ENCODE peak calls at places on chromosome 14, in five cellular contexts. B is AG10803, M is mucosa of descending colon, Z is fibroblast of lung, H is endodermal cell. T is an unnamed sample.

GRCh38 chr14:52873694-52874093 is 77.2 kb downstream of the FERMT2 start:
- DNase-seq in B (peak; percentile 78), M (no peak), Z (peak; percentile 89), H (no peak), T (no peak)

GRCh38 chr14:26286066-26286791 is 311.6 kb downstream of the NOVA1 start:
- DNase-seq in B (no peak), M (no peak), Z (peak; percentile 42), H (no peak), T (no peak)

GRCh38 chr14:75295061-75295461 is 16.4 kb downstream of the FOS start:
- DNase-seq in B (peak; percentile 90), M (peak; percentile 86), Z (peak; percentile 84), H (peak; percentile 83), T (peak; percentile 88)

GRCh38 chr14:103517172-103517566 is 5.5 kb downstream of the CKB start:
- DNase-seq in B (no peak), M (no peak), Z (no peak), H (no peak), T (no peak)

GRCh38 chr14:21405097-21405496 is 21.3 kb upstream of the SUPT16H start:
- DNase-seq in B (peak; percentile 3), M (no peak), Z (no peak), H (no peak), T (no peak)

GRCh38 chr14:75306917-75307699 is 28.5 kb downstream of the FOS start:
- DNase-seq in B (peak; percentile 16), M (no peak), Z (no peak), H (peak; percentile 65), T (no peak)

GRCh38 chr14:60051690-60052324 is 39.9 kb upstream of the PCNX4 start:
- DNase-seq in B (peak; percentile 52), M (no peak), Z (peak; percentile 47), H (no peak), T (no peak)

GRCh38 chr14:70451874-70452273 is at the start of gene ADAM21:
- DNase-seq in B (no peak), M (no peak), Z (no peak), H (no peak), T (no peak)

GRCh38 chr14:58557242-58557641 is 80.5 kb upstream of the DACT1 start:
- DNase-seq in B (no peak), M (no peak), Z (no peak), H (no peak), T (no peak)

DNA sequence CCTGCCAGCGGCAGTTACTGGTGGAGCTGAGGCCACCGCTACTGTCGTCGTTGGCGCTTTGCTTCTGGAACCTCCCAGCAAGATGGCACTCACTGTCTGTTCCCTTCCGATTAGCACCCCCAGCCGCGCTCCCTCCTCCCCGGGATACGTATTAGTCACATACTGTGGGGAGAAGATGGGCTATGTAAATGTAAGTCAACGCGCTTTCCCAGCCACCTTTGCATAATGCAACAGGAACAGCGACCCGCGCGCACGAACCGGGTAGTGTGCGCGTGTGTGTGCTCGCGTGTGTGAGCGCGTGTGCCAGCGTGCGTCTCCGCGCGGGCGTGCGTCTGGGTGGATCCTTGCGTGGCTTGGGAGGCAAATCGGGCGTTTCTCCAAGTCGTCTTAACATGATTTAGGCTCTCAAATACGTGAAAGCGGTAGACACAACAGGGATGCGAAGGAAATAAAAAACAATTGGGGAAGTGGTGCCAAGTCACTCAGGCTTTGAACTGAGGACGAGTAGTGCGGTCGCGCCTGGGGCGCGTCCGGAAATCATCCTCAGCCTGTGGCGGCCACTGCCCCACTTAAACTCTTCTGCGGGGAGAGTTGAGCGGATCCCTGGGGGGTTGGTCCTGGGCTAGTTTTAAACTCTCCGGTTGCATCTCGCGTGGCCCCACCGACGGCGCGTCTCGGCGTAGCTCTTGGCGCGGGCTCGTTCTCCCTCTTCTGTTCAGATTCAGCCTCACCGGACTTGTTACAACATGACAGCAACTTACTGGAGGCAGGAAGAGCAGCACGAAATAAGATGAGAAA is 1.8 kb downstream of the FLRT2 start:
- DNase-seq in B (peak; percentile 88), M (peak; percentile 66), Z (peak; percentile 86), H (peak; percentile 72), T (no peak)
- TF ChIP-seq CTCF in B (peak; percentile 62), M (no peak), Z (peak; percentile 43), H (peak; percentile 42), T (peak; percentile 50)

GRCh38 chr14:104934380-104934733 is 9.7 kb downstream of the PLD4 start:
- DNase-seq in B (no peak), M (no peak), Z (no peak), H (peak; percentile 39), T (no peak)

GRCh38 chr14:104932676-104933631 is 8.3 kb downstream of the PLD4 start:
- DNase-seq in B (peak; percentile 82), M (peak; percentile 83), Z (peak; percentile 79), H (peak; percentile 93), T (no peak)

GRCh38 chr14:104935026-104935650 is 10.5 kb downstream of the PLD4 start:
- DNase-seq in B (no peak), M (no peak), Z (no peak), H (no peak), T (no peak)

GRCh38 chr14:104931771-104932675 is 7.3 kb downstream of the PLD4 start:
- DNase-seq in B (no peak), M (no peak), Z (no peak), H (peak; percentile 60), T (no peak)

DNA sequence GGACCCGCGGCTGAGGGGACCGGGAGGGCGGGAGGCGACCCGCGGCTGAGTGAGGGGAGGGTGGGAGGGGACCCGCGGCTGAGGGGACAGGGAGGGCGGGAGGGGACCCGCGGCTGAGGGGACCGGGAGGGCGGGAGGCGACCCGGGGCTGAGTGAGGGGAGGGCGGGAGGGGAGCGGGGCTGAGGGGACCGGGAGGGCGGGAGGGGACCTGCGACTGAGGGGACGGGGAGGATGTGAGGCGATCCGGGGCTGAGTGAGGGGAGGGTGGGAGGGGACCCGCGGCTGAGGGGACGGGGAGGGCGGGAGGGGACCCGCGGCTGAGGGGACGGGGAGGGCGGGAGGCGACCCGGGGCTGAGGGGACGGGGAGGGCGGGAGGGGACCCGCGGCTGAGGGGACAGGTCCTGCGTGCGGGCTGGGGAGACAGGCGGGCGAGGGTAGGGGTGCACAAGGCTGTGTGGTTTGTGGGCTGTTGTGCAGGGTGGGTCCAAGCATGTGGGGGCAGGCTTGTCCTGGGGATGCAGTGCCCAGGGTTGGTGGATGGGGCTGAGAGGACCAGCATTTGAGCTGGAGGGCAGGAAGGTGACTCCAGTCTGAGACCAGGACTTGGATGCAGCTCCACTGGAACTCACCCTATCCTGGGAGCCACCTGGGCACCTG is 9.2 kb downstream of the PLD4 start:
- DNase-seq in B (no peak), M (no peak), Z (no peak), H (peak; percentile 59), T (no peak)
- H3K4me3 ChIP-seq in B (no peak overlapping the region), M (no peak overlapping the region), Z (no peak overlapping the region), H (no peak overlapping the region), T (no peak overlapping the region)

DNA sequence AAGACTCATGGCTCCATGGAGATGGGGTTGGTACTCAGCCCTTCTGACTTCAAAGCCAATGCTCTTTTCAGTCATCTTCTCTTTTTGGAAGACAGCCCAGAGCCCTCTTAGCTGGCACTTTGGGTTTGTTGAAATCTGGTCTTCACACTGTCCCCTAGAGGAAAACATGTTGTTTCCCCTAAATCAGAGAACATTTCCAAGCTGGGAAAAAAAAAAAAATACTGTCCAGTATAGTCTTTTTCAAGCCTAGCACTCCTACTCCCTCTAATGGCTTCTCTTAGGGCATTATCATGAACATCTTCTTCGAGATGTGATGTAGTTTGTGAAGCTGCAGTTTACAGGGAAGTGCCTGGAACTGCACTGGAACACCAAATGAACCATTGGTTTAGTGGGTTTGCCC is 3.0 kb upstream of the ZC3H14 start:
- DNase-seq in B (peak; percentile 76), M (no peak), Z (peak; percentile 74), H (no peak), T (no peak)
- TF ChIP-seq CTCF in B (peak; percentile 70), M (no peak), Z (peak; percentile 59), H (peak; percentile 36), T (peak; percentile 31)

GRCh38 chr14:80930836-80931389 is 10.6 kb downstream of the CEP128 start:
- DNase-seq in B (peak; percentile 94), M (no peak), Z (peak; percentile 69), H (no peak), T (peak; percentile 9)
- H3K4me3 ChIP-seq in B (no peak overlapping the region), M (no peak overlapping the region), Z (no peak overlapping the region), H (no peak overlapping the region), T (no peak overlapping the region)

GRCh38 chr14:32077081-32078029 is at the start of gene ARHGAP5:
- DNase-seq in B (no peak), M (peak; percentile 86), Z (peak; percentile 37), H (peak; percentile 86), T (no peak)
- TF ChIP-seq CTCF in B (no peak), M (no peak), Z (peak; percentile 7), H (peak; percentile 55), T (peak; percentile 10)

GRCh38 chr14:64970041-64970440 is 2.1 kb downstream of the RAB15 start:
- DNase-seq in B (no peak), M (peak; percentile 57), Z (no peak), H (no peak), T (no peak)
- H3K4me3 ChIP-seq in B (no peak overlapping the region), M (no peak overlapping the region), Z (no peak overlapping the region), H (peak overlapping the region; percentile 83), T (no peak overlapping the region)

DNA sequence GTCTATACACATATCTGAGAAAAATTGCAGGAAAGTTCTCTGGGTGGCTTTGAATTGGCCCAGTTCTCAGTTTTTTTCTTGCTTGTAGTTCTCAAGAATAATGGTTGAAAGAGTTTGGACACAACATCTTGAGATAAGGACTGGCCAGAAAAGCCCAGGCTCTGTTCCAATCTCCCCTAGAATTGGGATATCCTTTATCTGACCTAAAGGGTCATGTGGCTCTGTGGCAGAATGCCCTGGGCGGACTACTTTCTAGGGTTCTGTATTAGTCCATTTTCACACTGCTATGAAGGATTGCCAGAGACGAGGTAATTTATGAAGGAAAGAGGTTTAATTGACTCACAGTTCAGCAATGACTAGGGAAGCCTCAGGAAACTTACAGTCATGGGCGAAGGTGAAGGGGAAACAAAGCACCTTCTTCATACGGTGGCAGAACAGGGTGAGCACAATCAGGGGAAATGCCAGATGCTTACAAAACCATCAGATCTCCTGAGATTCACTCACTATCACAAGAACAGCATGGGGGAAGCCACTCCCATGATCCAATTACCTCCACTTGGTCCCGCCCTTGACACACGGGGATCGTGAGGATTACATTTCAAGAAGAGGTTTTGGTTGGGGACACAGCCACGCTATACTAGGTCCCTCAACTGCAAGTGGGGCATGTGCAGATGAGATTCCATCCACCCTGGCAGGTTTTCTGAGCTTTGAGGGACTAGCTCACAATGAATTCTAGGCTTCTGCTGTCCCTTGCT is 1504.5 kb upstream of the FLRT2 start:
- DNase-seq in B (no peak), M (no peak), Z (no peak), H (peak; percentile 45), T (no peak)
- TF ChIP-seq CTCF in B (no peak), M (no peak), Z (no peak), H (no peak), T (no peak)

T was measured in retinal pigment epithelial cell.